ENCODE peak calls at places on chromosomes 4 and X, in seven cellular contexts. Z is fibroblast of lung, B is body of pancreas, N is vagina, E is transverse colon, S is tibial artery, Y is PC-3. C is an unnamed sample. For H3K4me1, the result is how much of the 10 kb centered on the place peaks cover.

GRCh38 chrX:2677764-2678163 is 13.3 kb upstream of the CD99 start:
- DNase-seq in Z (peak), B (peak), N (no peak), E (peak), S (peak), Y (peak), C (no peak)

GRCh38 chrX:69177511-69178162 is 12.4 kb upstream of the PJA1 start:
- DNase-seq in Z (no peak), B (no peak), N (peak), E (no peak), S (no peak), Y (no peak), C (no peak)

GRCh38 chr4:73662709-73663546 is 42.7 kb upstream of the RASSF6 start:
- DNase-seq in Z (peak), B (no peak), N (no peak), E (no peak), S (no peak), Y (peak), C (no peak)

GRCh38 chr4:22174640-22175039 is 226.1 kb upstream of the KCNIP4 start:
- DNase-seq in Z (no peak), B (no peak), N (no peak), E (no peak), S (no peak), Y (no peak), C (no peak)

GRCh38 chr4:87365348-87365747 is 25.6 kb downstream of the HSD17B11 start:
- DNase-seq in Z (no peak), B (no peak), N (no peak), E (no peak), S (no peak), Y (no peak), C (no peak)

GRCh38 chr4:74667438-74667837 is 126.9 kb downstream of the BTC start:
- DNase-seq in Z (no peak), B (no peak), N (no peak), E (no peak), S (no peak), Y (no peak), C (no peak)

GRCh38 chr4:1656132-1656531 is 28.0 kb downstream of the FAM53A start:
- DNase-seq in Z (no peak), B (no peak), N (no peak), E (no peak), S (no peak), Y (no peak), C (no peak)

GRCh38 chr4:40763228-40763716 is 13.5 kb downstream of the NSUN7 start:
- DNase-seq in Z (peak), B (no peak), N (no peak), E (no peak), S (no peak), Y (no peak), C (no peak)

GRCh38 chrX:123237271-123237670 is 53.2 kb downstream of the GRIA3 start:
- DNase-seq in Z (no peak), B (no peak), N (no peak), E (no peak), S (no peak), Y (no peak), C (no peak)

GRCh38 chr4:94714360-94714759 is 43.4 kb upstream of the BMPR1B start:
- DNase-seq in Z (peak), B (no peak), N (no peak), E (no peak), S (no peak), Y (no peak), C (no peak)

GRCh38 chrX:68829594-68830485 is 1.0 kb downstream of the EFNB1 start:
- DNase-seq in Z (peak), B (no peak), N (peak), E (no peak), S (no peak), Y (no peak), C (no peak)

GRCh38 chr4:26238426-26238781 is 82.4 kb upstream of the RBPJ start:
- DNase-seq in Z (no peak), B (no peak), N (no peak), E (peak), S (no peak), Y (peak), C (no peak)

GRCh38 chr4:6854098-6854744 is 55.4 kb upstream of the TBC1D14 start:
- DNase-seq in Z (no peak), B (no peak), N (no peak), E (no peak), S (no peak), Y (no peak), C (no peak)

GRCh38 chr4:3766791-3767561 is 791 bp downstream of the ADRA2C start:
- DNase-seq in Z (peak), B (no peak), N (no peak), E (no peak), S (peak), Y (no peak), C (no peak)

GRCh38 chr4:180932365-180933001 is 1310.7 kb upstream of the TENM3 start:
- DNase-seq in Z (no peak), B (no peak), N (no peak), E (no peak), S (no peak), Y (no peak), C (no peak)

GRCh38 chr4:153083447-153083921 is 120.8 kb upstream of the TRIM2 start:
- DNase-seq in Z (peak), B (peak), N (peak), E (peak), S (no peak), Y (peak), C (peak)

GRCh38 chrX:84469226-84469625 is 33.0 kb downstream of the HDX start:
- DNase-seq in Z (peak), B (no peak), N (no peak), E (no peak), S (no peak), Y (peak), C (no peak)

GRCh38 chr4:116005037-116005805 is 891.8 kb upstream of the NDST4 start:
- DNase-seq in Z (no peak), B (no peak), N (no peak), E (no peak), S (no peak), Y (no peak), C (no peak)

GRCh38 chr4:101724093-101724492 is 66.4 kb upstream of the BANK1 start:
- DNase-seq in Z (no peak), B (no peak), N (no peak), E (no peak), S (no peak), Y (no peak), C (no peak)

GRCh38 chr4:109826719-109827118 is 1.1 kb upstream of the RRH start:
- DNase-seq in Z (peak), B (no peak), N (no peak), E (no peak), S (no peak), Y (peak), C (no peak)

GRCh38 chrX:137297167-137297566 is 263.4 kb upstream of the GPR101 start:
- DNase-seq in Z (no peak), B (no peak), N (no peak), E (no peak), S (no peak), Y (no peak), C (no peak)

GRCh38 chrX:10360121-10360520 is 203.3 kb downstream of the CLCN4 start:
- DNase-seq in Z (peak), B (no peak), N (no peak), E (no peak), S (no peak), Y (no peak), C (no peak)

GRCh38 chrX:71105638-71106037 is 902 bp downstream of the CXorf65 start:
- DNase-seq in Z (no peak), B (no peak), N (no peak), E (no peak), S (no peak), Y (no peak), C (peak)

GRCh38 chrX:22742174-22742573 is 257.6 kb upstream of the DDX53 start:
- DNase-seq in Z (peak), B (no peak), N (no peak), E (no peak), S (no peak), Y (peak), C (no peak)

GRCh38 chr4:120692964-120693363 is 229.6 kb downstream of the PRDM5 start:
- DNase-seq in Z (peak), B (peak), N (no peak), E (peak), S (no peak), Y (peak), C (no peak)

GRCh38 chr4:2662598-2662997 is 93.5 kb downstream of the TNIP2 start:
- DNase-seq in Z (peak), B (no peak), N (no peak), E (no peak), S (no peak), Y (peak), C (no peak)

GRCh38 chr4:71126719-71127118 is 133.3 kb downstream of the DCK start:
- DNase-seq in Z (peak), B (no peak), N (no peak), E (peak), S (no peak), Y (peak), C (no peak)

GRCh38 chrX:585115-585808 is 45.3 kb upstream of the SHOX start:
- DNase-seq in Z (no peak), B (no peak), N (peak), E (no peak), S (no peak), Y (no peak), C (no peak)

GRCh38 chrX:97743014-97743413 is 859.3 kb downstream of the RPA4 start:
- DNase-seq in Z (no peak), B (no peak), N (no peak), E (peak), S (no peak), Y (no peak), C (no peak)

GRCh38 chr4:147327322-147327721 is 153.6 kb upstream of the EDNRA start:
- DNase-seq in Z (no peak), B (no peak), N (no peak), E (no peak), S (no peak), Y (no peak), C (no peak)

GRCh38 chr4:114976901-114977300 is 136.5 kb downstream of the NDST4 start:
- DNase-seq in Z (no peak), B (no peak), N (no peak), E (no peak), S (no peak), Y (no peak), C (no peak)
- H3K4me3 ChIP-seq in Z (no peak), B (no peak), N (no peak), E (no peak), S (no peak), Y (no peak), C (no peak)

GRCh38 chr4:112857461-112857860 is 192.0 kb upstream of the ANK2 start:
- DNase-seq in Z (peak), B (no peak), N (no peak), E (no peak), S (no peak), Y (peak), C (no peak)
- H3K27ac ChIP-seq in Z (no peak), B (no peak), N (peak), E (peak), S (no peak), Y (no peak), C (no peak)

DNA sequence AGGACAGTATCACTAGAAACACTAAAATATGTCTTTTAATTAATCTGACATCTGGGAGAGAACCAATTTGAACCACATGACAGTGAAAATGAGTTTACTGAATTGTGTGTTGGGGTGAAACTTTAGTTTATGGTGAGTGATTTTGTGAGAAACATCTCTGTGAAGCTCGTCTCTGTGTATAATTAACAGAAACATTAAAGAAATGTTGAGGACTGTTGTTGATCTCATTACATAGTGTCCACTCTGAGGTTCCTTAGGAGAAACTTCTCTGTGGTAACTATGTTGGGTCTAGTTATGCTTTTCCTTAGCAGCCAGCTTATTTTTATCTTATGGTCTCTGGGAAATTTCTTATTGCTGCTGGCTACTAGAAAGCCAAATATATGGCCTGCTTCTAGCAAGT is 15.8 kb downstream of the FGF2 start:
- DNase-seq in Z (no peak), B (no peak), N (no peak), E (no peak), S (no peak), Y (no peak), C (no peak)
- H3K4me1 ChIP-seq in Z (under half), B (under half), N (under half), E (under half), S (under half), Y (under half), C (under half)

GRCh38 chrX:101079223-101079622 is 544 bp downstream of the TMEM35A start:
- DNase-seq in Z (peak), B (no peak), N (no peak), E (no peak), S (no peak), Y (no peak), C (no peak)
- H3K4me3 ChIP-seq in Z (peak), B (no peak), N (peak), E (peak), S (peak), Y (no peak), C (no peak)

GRCh38 chr4:14856076-14856926 is 146.0 kb upstream of the CPEB2 start:
- DNase-seq in Z (peak), B (peak), N (no peak), E (peak), S (peak), Y (peak), C (no peak)

GRCh38 chr4:14855719-14856075 is 146.6 kb upstream of the CPEB2 start:
- DNase-seq in Z (no peak), B (no peak), N (no peak), E (no peak), S (no peak), Y (no peak), C (no peak)

GRCh38 chr4:14856927-14857220 is 145.4 kb upstream of the CPEB2 start:
- DNase-seq in Z (no peak), B (no peak), N (no peak), E (no peak), S (no peak), Y (no peak), C (no peak)

GRCh38 chr4:14850374-14851097 is 151.7 kb upstream of the CPEB2 start:
- DNase-seq in Z (no peak), B (no peak), N (no peak), E (no peak), S (no peak), Y (no peak), C (no peak)

GRCh38 chr4:14853186-14853946 is 148.9 kb upstream of the CPEB2 start:
- DNase-seq in Z (peak), B (no peak), N (no peak), E (no peak), S (no peak), Y (peak), C (no peak)
- H3K27ac ChIP-seq in Z (no peak), B (no peak), N (no peak), E (no peak), S (no peak), Y (peak), C (no peak)

GRCh38 chr4:7857993-7858392 is 81.7 kb downstream of the AFAP1 start:
- DNase-seq in Z (no peak), B (no peak), N (no peak), E (no peak), S (no peak), Y (no peak), C (no peak)

GRCh38 chr4:7855731-7856130 is 83.9 kb downstream of the AFAP1 start:
- DNase-seq in Z (no peak), B (no peak), N (no peak), E (no peak), S (no peak), Y (no peak), C (no peak)

GRCh38 chr4:7858498-7858897 is 81.2 kb downstream of the AFAP1 start:
- DNase-seq in Z (no peak), B (no peak), N (no peak), E (no peak), S (no peak), Y (no peak), C (no peak)

GRCh38 chr4:7859350-7859749 is 80.3 kb downstream of the AFAP1 start:
- DNase-seq in Z (no peak), B (no peak), N (no peak), E (no peak), S (no peak), Y (no peak), C (no peak)

GRCh38 chr4:7857238-7857701 is 82.4 kb downstream of the AFAP1 start:
- DNase-seq in Z (peak), B (no peak), N (no peak), E (no peak), S (no peak), Y (peak), C (no peak)
- H3K4me1 ChIP-seq in Z (under half), B (under half), N (under half), E (under half), S (under half), Y (half or more), C (half or more)

GRCh38 chrX:141180851-141181250 is 3.9 kb upstream of the LDOC1 start:
- DNase-seq in Z (no peak), B (no peak), N (no peak), E (no peak), S (no peak), Y (no peak), C (no peak)

GRCh38 chrX:141175786-141176185 is 1.1 kb downstream of the LDOC1 start:
- DNase-seq in Z (no peak), B (peak), N (no peak), E (no peak), S (no peak), Y (peak), C (no peak)

DNA sequence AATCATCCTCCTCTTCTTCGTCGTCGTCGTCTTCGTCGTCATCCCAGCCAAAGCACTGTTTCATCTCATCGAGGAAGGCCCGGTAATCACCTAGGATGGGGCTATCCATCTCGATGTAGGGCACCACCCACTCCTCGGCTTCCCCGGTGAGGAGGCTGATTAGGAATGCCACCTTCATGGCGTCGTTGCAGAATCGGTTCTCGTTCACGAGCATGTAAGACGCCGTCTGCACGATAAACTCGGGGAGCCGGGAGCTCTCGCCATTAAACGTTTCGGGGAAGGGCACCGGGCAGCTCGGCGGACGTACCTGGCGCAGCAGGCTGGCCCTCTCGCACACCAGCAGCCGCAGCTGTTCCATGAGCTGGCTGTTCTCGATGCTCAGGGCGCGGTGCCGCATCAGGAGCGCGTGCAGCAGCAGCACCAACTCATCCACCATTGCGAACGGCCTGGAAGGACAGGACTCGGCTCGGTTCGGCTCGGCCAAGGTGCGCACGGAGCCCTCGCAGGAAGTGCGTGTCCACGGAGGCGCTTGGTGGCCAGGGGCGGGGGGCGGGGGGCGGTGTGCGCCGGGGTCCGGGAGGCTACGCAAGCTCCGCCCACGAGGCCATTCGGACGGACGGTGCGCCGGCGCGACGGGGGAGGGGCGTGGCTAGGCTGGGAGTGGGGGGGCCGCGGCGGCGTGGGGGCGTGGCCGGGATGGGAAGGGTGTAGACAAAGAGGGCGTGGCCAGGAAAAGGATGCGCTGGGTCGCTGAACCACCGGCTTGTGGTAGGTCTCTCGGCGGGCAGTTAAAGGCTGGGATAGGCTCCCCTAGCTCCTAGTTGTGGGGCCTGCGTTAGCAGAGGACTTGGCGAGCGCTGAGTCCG is at the start of gene LDOC1:
- DNase-seq in Z (peak), B (peak), N (no peak), E (peak), S (peak), Y (peak), C (peak)
- H3K4me3 ChIP-seq in Z (peak), B (peak), N (peak), E (peak), S (peak), Y (peak), C (peak)

DNA sequence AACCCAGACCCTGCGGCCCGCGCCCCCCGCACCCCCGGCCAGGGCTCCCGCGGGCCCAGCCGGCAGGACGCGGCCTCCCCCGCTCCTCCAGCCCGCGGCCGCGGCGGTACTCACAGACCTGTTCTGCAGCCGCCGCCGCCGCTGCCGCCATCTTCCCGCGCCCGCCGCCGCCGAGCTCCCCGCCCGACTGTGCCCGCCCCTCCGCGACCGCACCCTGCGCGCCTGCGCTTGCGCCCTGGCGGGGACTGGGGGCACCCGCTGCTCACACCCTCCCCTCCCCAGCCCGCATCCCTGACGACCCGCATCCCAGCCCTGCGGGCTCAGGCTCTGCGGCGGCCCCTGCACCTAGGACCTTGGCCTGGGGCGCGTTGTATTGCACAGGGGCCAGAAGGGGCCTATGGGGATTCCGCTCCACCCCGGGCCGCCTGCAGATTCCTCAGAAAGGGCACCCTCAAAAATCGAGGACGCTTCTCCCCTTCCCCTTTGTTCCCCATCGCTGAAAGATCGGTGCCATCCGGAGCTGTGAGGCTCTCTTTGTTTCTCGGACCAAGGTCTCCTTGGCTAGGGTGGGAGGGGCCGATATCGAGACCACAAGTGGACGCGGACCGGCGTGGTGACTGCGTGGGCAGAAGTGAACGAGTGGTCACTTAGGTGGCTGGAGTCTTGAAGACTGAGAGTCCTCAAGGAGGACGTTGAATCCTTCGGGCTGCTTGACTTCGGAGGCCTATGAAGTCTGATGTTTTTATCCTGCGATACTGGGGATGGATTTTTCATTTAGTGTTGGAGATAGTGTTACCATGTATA is at the start of gene SGCB:
- DNase-seq in Z (peak), B (peak), N (no peak), E (peak), S (peak), Y (peak), C (peak)
- H3K27ac ChIP-seq in Z (peak), B (peak), N (peak), E (peak), S (peak), Y (no peak), C (no peak)

DNA sequence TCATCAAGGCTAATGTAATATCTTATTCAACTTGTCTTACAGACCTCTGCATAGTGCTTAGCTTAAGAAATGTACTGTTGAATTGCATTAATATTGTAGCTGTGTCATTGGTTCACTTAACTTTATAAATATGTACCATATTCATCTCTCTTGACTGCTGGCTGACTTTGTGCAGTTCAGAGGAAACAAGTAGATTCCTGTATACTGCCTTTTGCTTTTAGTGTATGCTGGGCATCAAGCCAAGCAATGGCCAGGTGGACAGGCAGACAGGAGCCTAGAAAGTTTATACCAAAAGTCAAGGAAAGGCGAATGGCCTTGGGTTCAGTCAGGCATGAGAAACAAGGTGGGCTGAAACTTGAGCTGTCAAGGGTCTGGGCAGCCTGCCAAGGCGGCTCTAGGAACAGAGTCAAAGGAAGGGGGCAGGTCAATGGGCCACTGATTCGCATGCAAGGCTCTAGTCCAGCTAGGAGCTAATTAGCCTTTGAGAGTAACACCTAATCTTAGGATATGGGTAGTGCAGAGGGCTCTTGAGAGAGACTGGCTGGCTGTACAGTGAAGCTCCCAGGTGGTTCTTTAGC is 78.9 kb upstream of the LEF1 start:
- DNase-seq in Z (peak), B (peak), N (no peak), E (no peak), S (no peak), Y (peak), C (no peak)
- H3K4me1 ChIP-seq in Z (under half), B (under half), N (under half), E (under half), S (under half), Y (under half), C (under half)

C was measured in CD8-positive, alpha-beta memory T cell.